ENCODE peak calls at places on chromosomes 6 and 20, in six cellular contexts. A is amygdala, E is GOT3, N is T-helper 17 cell, P is SK-N-DZ, K is head of caudate nucleus. I is an unnamed sample.

GRCh38 chr6:136736281-136736960 is 55.9 kb downstream of the MAP3K5 start:
- DNase-seq in N (no peak), P (no peak), A (no peak), E (no peak), K (no peak), I (no peak)

GRCh38 chr20:49983848-49984408 is 1.1 kb downstream of the SNAI1 start:
- DNase-seq in A (no peak), E (no peak), N (no peak), P (no peak), K (no peak), I (no peak)

GRCh38 chr20:382291-383115 is 1.9 kb downstream of the TRIB3 start:
- DNase-seq in E (no peak), K (no peak), P (no peak), A (no peak), N (no peak), I (no peak)

GRCh38 chr6:1346101-1346500 is 34.2 kb downstream of the FOXQ1 start:
- DNase-seq in K (no peak), E (no peak), N (no peak), P (no peak), A (no peak), I (no peak)

GRCh38 chr6:29014729-29015608 is 9.9 kb upstream of the ZNF311 start:
- DNase-seq in K (no peak), P (no peak), N (no peak), E (no peak), A (no peak), I (no peak)

GRCh38 chr6:99390896-99391295 is 3.1 kb downstream of the COQ3 start:
- DNase-seq in E (no peak), P (no peak), K (no peak), A (no peak), N (no peak), I (no peak)

GRCh38 chr6:47111685-47112084 is 69.6 kb upstream of the ADGRF1 start:
- DNase-seq in P (no peak), A (no peak), E (no peak), K (no peak), N (no peak), I (no peak)

GRCh38 chr6:108714012-108714773 is 134.0 kb upstream of the ARMC2 start:
- DNase-seq in N (no peak), E (no peak), P (peak), A (no peak), K (no peak), I (no peak)

GRCh38 chr6:127484207-127484858 is 25.1 kb upstream of the KIAA0408 start:
- DNase-seq in N (no peak), P (no peak), K (no peak), E (no peak), A (no peak), I (no peak)

GRCh38 chr6:25346064-25346463 is 66.9 kb downstream of the CARMIL1 start:
- DNase-seq in P (no peak), N (no peak), A (no peak), E (no peak), K (no peak), I (no peak)

GRCh38 chr6:150324044-150324443 is 44.8 kb upstream of the IYD start:
- DNase-seq in K (no peak), A (no peak), N (no peak), E (no peak), P (no peak), I (no peak)

GRCh38 chr6:82441047-82441770 is 77.6 kb downstream of the TPBG start:
- DNase-seq in E (no peak), A (no peak), P (no peak), K (no peak), N (no peak), I (no peak)

GRCh38 chr6:19690676-19691075 is 146.5 kb upstream of the ID4 start:
- DNase-seq in P (no peak), N (no peak), K (no peak), A (no peak), E (no peak), I (no peak)

GRCh38 chr6:135146160-135146920 is 34.8 kb upstream of the MYB start:
- DNase-seq in A (no peak), P (no peak), K (no peak), E (no peak), N (no peak), I (peak)

GRCh38 chr6:44052419-44053011 is 74.7 kb downstream of the MRPL14 start:
- DNase-seq in E (no peak), P (peak), K (no peak), A (no peak), N (no peak), I (peak)

GRCh38 chr6:3226422-3227362 is 761 bp downstream of the TUBB2B start:
- DNase-seq in A (no peak), E (no peak), P (peak), N (no peak), K (no peak), I (peak)

GRCh38 chr6:27870486-27870885 is 41.7 kb downstream of the OR2B2 start:
- DNase-seq in K (no peak), A (no peak), E (no peak), P (no peak), N (no peak), I (no peak)

GRCh38 chr6:72824833-72825232 is 203.0 kb downstream of the KCNQ5 start:
- DNase-seq in N (no peak), E (no peak), P (no peak), A (no peak), K (no peak), I (no peak)

GRCh38 chr20:34971038-34971872 is 15.6 kb downstream of the MYH7B start:
- DNase-seq in N (no peak), K (no peak), E (no peak), A (no peak), P (no peak), I (no peak)

I was measured in HEK293T.